ENCODE peak calls at places on chromosome 17, in nine cellular contexts. R, K, E, W, Y, S, C, J and T are unnamed samples.

GRCh38 chr17:40556884-40557414 is 8.3 kb downstream of the CCR7 start:
- DNase-seq in K (peak), Y (peak), W (no peak), E (no peak), R (peak), S (peak), J (peak), C (no peak), T (no peak)

GRCh38 chr17:38926290-38927070 is 1.1 kb downstream of the LASP1NB start:
- DNase-seq in R (no peak), J (no peak), E (no peak), S (peak), W (no peak), Y (no peak), K (no peak), C (no peak), T (no peak)

GRCh38 chr17:74245145-74245817 is 28.8 kb upstream of the DNAI2 start:
- DNase-seq in W (no peak), C (no peak), J (peak), S (no peak), E (no peak), Y (no peak), K (no peak), R (no peak), T (no peak)

GRCh38 chr17:61413654-61414133 is 14.1 kb downstream of the TBX2 start:
- DNase-seq in J (no peak), K (no peak), Y (no peak), C (no peak), E (no peak), S (peak), W (no peak), R (no peak), T (no peak)

GRCh38 chr17:44348234-44348987 is 3.3 kb downstream of the GRN start:
- DNase-seq in W (no peak), E (no peak), J (peak), K (no peak), R (no peak), C (no peak), Y (peak), S (no peak), T (no peak)

GRCh38 chr17:43360376-43360738 is 38.4 kb upstream of the ARL4D start:
- DNase-seq in J (peak), Y (peak), S (no peak), C (no peak), E (no peak), W (peak), R (peak), K (peak), T (peak)

GRCh38 chr17:1506649-1507254 is 9.7 kb downstream of the INPP5K start:
- DNase-seq in E (no peak), C (no peak), R (no peak), K (no peak), Y (no peak), J (no peak), W (no peak), S (no peak), T (no peak)

GRCh38 chr17:31096106-31096436 is 1.3 kb downstream of the NF1 start:
- DNase-seq in K (no peak), C (no peak), E (no peak), S (no peak), Y (no peak), W (no peak), J (peak), R (no peak), T (no peak)

GRCh38 chr17:62684179-62684578 is 56.7 kb downstream of the MRC2 start:
- DNase-seq in J (no peak), C (no peak), S (no peak), Y (no peak), E (no peak), R (no peak), W (no peak), K (no peak), T (no peak)

GRCh38 chr17:41624208-41625101 is at the start of gene KRT17:
- DNase-seq in E (no peak), Y (no peak), S (no peak), C (no peak), W (no peak), K (peak), J (no peak), R (no peak), T (no peak)

GRCh38 chr17:69588739-69589334 is 174.3 kb downstream of the MAP2K6 start:
- DNase-seq in W (no peak), S (no peak), Y (no peak), K (no peak), E (no peak), C (no peak), J (peak), R (no peak), T (no peak)

GRCh38 chr17:18371455-18371854 is 6.1 kb upstream of the EVPLL start:
- DNase-seq in E (no peak), C (no peak), K (no peak), R (no peak), Y (no peak), S (no peak), J (no peak), W (no peak), T (no peak)

GRCh38 chr17:9402590-9403199 is 172.9 kb downstream of the STX8 start:
- DNase-seq in J (peak), E (no peak), R (no peak), K (no peak), Y (peak), S (no peak), W (no peak), C (no peak), T (no peak)

GRCh38 chr17:43572368-43572980 is 26.3 kb upstream of the ETV4 start:
- DNase-seq in C (no peak), S (no peak), K (no peak), Y (no peak), W (no peak), J (no peak), R (no peak), E (no peak), T (no peak)

GRCh38 chr17:8392274-8392673 is 5.4 kb downstream of the RNF222 start:
- DNase-seq in E (no peak), J (no peak), K (no peak), R (no peak), Y (no peak), S (peak), C (no peak), W (no peak), T (no peak)

GRCh38 chr17:65324977-65325376 is 187.8 kb downstream of the RGS9 start:
- DNase-seq in J (peak), S (no peak), W (no peak), R (no peak), Y (peak), K (peak), C (no peak), E (no peak), T (no peak)

GRCh38 chr17:75152971-75153853 is 1.1 kb downstream of the JPT1 start:
- DNase-seq in E (no peak), K (peak), J (peak), S (no peak), R (no peak), W (no peak), C (no peak), Y (peak), T (no peak)

GRCh38 chr17:76379646-76380376 is 4.6 kb upstream of the SPHK1 start:
- DNase-seq in E (no peak), R (no peak), K (no peak), W (no peak), Y (no peak), C (no peak), S (no peak), J (no peak), T (no peak)

GRCh38 chr17:71464241-71464640 is 656.6 kb upstream of the SOX9 start:
- DNase-seq in W (no peak), K (no peak), C (no peak), Y (no peak), J (no peak), S (no peak), E (no peak), R (no peak), T (no peak)

GRCh38 chr17:46154151-46154816 is 38.9 kb downstream of the KANSL1 start:
- DNase-seq in Y (peak), S (no peak), W (no peak), C (no peak), J (no peak), K (no peak), E (no peak), R (no peak), T (no peak)

GRCh38 chr17:7041607-7042506 is 2.0 kb downstream of the SLC16A11 start:
- DNase-seq in R (no peak), K (no peak), C (no peak), E (no peak), W (no peak), Y (no peak), J (no peak), S (no peak), T (no peak)

GRCh38 chr17:76753061-76753961 is 15.4 kb downstream of the MFSD11 start:
- DNase-seq in J (no peak), W (no peak), S (no peak), C (no peak), E (no peak), Y (no peak), R (no peak), K (no peak), T (no peak)

GRCh38 chr17:31512796-31513195 is 121.3 kb downstream of the RAB11FIP4 start:
- DNase-seq in S (no peak), W (no peak), J (no peak), C (no peak), K (no peak), E (no peak), R (no peak), Y (no peak), T (no peak)

GRCh38 chr17:18119166-18119745 is 10.7 kb downstream of the MYO15A start:
- DNase-seq in W (no peak), K (no peak), Y (no peak), S (no peak), C (no peak), E (no peak), R (no peak), J (no peak), T (no peak)

GRCh38 chr17:4658478-4659305 is 17.2 kb upstream of the ALOX15 start:
- DNase-seq in S (no peak), E (no peak), Y (peak), J (peak), R (no peak), W (no peak), K (no peak), C (peak), T (no peak)

GRCh38 chr17:48002208-48002919 is 31.5 kb downstream of the CDK5RAP3 start:
- DNase-seq in E (peak), R (no peak), Y (peak), W (no peak), J (peak), S (no peak), K (no peak), C (peak), T (peak)

GRCh38 chr17:77214743-77215142 is 74.0 kb downstream of the SEC14L1 start:
- DNase-seq in J (peak), E (no peak), C (no peak), K (no peak), W (no peak), R (no peak), S (no peak), Y (peak), T (no peak)

GRCh38 chr17:75771334-75772281 is 6.6 kb upstream of the GALK1 start:
- DNase-seq in K (peak), C (no peak), E (no peak), S (peak), W (no peak), Y (peak), J (peak), R (peak), T (peak)

GRCh38 chr17:44204453-44204882 is 4.8 kb upstream of the ATXN7L3 start:
- DNase-seq in S (peak), Y (peak), K (no peak), J (peak), R (no peak), W (no peak), E (no peak), C (no peak), T (no peak)

DNA sequence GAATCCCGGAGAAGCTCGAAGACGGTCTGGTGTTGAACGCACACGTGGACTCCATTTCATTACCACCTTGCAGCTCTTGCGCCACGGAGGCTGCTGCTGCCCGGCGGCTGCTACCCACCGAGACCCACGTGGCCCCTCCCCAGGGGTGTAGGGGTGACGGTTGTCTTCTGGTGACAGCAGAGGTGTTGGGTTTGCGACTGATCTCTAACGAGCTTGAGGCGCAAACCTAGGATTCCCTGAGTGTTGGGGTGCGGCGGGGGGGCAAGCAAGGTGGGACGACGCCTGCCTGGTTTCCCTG is 1.7 kb upstream of the CBX4 start:
- DNase-seq in C (no peak), R (no peak), S (no peak), W (no peak), J (peak), E (no peak), Y (no peak), K (no peak), T (no peak)
- H3K4me3 ChIP-seq in C (no peak), R (peak), S (no peak), W (no peak), J (no peak), E (no peak), Y (no peak), K (no peak), T (no peak)

DNA sequence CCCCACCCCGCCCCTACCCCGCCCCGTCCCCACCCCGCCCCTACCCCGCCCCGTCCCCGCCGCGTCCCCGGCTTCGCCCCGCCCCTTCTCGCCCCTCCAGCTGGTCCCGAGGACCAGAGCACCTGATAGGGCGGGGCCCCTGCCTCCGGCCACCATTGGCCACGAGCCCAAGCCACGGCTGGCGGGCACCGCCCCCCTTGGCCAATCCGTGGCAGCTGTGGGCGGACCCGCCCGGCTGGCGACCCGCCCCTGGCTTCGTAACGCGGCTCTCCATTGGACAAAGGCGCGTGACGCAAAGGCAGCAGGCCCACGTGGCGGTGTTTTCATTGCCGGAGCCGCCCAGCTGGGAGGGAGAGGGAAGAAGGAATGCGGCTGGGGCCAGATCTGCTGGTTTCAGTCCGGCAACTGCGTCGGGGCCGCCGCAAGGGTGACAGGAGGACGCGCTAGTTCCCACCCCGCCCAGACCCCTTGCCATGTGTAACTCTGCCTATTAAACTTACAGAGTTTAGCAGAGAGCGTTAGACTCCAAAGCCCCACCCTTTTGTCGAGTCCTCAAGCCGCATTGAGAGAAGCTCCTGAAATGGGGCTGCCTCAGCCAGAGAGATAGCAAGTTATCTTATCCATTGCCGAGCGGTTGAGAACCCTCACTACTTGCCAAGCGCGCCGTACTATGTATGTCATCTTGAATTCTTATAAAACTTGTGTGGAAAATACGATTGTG is 403 bp upstream of the WIPI1 start:
- DNase-seq in S (peak), K (peak), R (peak), E (peak), C (peak), J (peak), W (peak), Y (peak), T (no peak)
- TF ChIP-seq CTCF in S (no peak), K (no peak), R (no peak), E (peak), C (no peak), J (no peak), W (no peak), Y (no peak), T (no peak)

DNA sequence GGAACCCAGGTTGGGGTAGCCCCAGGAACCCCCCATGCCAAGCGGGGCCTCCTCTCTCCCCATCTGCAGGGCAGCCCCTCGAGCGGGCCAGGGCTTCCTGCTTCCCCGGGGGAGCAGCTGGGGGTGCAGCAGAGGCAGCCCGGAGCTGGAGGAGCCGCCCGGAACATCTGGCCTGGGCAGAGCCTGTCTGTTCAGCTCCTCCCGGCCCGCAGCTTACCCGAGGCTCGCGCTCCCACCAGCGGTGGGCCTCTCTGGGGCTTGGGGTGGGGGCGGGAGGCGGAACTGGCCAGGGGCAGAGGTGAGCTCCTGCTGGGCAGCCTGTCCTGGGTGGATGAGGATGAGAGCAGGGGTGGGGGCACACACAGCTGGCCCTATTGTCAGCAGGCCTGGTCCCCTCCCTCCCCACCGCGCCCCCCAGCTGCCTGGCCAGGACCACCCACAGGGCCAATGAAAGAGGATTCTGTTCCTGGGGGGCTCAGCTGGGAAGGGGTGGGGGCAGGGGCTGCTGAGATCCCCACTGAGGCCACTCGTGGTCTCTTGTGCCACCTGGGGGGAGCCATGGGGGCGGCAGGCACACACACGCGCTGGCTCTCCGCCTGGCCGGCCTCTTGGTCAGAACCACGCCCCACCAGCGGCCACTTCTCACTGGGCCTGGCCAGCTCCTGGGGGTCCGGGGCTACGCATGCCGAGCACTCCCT is 34.7 kb downstream of the BAHCC1 start:
- DNase-seq in S (no peak), R (no peak), C (no peak), W (no peak), J (peak), Y (peak), K (peak), E (no peak), T (no peak)
- H3K4me3 ChIP-seq in S (no peak), R (peak), C (no peak), W (no peak), J (no peak), Y (no peak), K (no peak), E (no peak), T (no peak)

GRCh38 chr17:67221062-67221998 is 23.7 kb downstream of the HELZ start:
- DNase-seq in S (no peak), R (no peak), C (no peak), J (peak), W (no peak), Y (peak), K (no peak), E (no peak), T (no peak)
- TF ChIP-seq CTCF in S (peak), R (no peak), C (no peak), J (peak), W (peak), Y (peak), K (no peak), E (peak), T (no peak)

DNA sequence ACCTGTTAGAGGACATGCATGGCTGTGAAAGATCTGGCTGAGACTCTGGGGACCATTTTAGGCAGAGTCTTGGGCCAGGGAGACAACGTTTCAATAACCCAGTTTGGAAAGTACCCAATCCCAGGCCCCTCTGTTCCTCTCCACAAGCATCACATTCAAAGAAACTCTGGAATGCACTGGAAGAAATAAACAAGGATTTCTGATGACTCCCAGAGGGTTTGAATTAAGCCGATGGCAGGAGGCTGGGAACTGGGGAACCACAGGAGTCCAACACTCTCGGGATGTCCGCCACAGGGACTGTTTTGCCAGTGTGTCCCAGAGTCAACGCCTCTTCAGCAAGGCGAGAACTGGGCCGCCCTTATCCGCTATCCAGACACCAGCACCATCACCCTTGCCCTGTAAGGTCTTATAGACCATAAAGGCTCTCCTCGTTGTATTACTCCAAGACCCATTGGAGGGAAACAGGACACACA is 3.3 kb downstream of the PMP22 start:
- DNase-seq in J (peak), R (no peak), S (no peak), E (no peak), K (no peak), W (no peak), Y (peak), C (no peak), T (no peak)
- H3K4me3 ChIP-seq in J (peak), R (peak), S (peak), E (peak), K (no peak), W (no peak), Y (peak), C (peak), T (peak)

GRCh38 chr17:63833741-63834373 is 6.4 kb upstream of the FTSJ3 start:
- DNase-seq in C (no peak), K (no peak), S (no peak), E (no peak), R (peak), Y (no peak), J (no peak), W (no peak), T (no peak)

GRCh38 chr17:63834431-63835166 is 7.1 kb upstream of the FTSJ3 start:
- DNase-seq in C (peak), R (peak), E (peak), W (peak), S (no peak), J (peak), K (peak), Y (peak), T (no peak)

GRCh38 chr17:63833026-63833740 is 5.7 kb upstream of the FTSJ3 start:
- DNase-seq in E (no peak), R (no peak), W (no peak), S (no peak), J (no peak), K (no peak), Y (no peak), C (no peak), T (no peak)

GRCh38 chr17:63836811-63837210 is 5.7 kb downstream of the SMARCD2 start:
- DNase-seq in Y (no peak), C (no peak), W (no peak), E (no peak), S (no peak), J (no peak), K (no peak), R (no peak), T (no peak)

DNA sequence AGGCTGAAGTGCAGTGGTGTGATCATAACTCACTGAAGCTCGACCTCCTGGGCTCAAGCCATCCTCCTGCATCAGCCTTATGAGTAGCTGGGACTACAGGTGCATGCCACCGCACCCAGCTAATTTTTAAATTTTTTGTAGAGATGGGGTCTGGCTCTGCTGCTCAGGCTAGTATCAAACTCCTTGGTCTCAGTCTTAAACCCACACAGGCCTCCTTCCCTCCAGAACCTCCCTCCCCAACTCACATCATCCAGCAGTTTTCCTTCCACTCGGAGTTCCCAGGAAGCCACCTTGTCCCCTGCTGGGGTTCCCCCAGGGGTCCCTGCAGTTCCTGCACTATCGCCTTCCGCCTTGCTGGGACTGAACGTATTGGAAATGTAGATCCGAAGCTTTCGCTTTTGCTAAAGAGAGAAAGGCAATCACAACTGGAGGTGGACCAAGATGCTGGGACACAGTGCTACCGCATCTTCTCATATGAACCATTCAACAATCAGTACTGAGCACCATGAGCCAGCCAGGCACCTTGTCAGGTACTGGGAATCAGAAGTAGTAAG is 7.2 kb downstream of the SMARCD2 start:
- DNase-seq in S (no peak), J (no peak), R (no peak), W (no peak), Y (no peak), E (no peak), C (no peak), K (no peak), T (no peak)
- TF ChIP-seq CTCF in S (no peak), J (no peak), R (no peak), W (no peak), Y (no peak), E (no peak), C (no peak), K (no peak), T (no peak)